ENCODE peak calls at places on chromosome 15, in ten cellular contexts. Q is KG1; J is Kasumi-1; B is spleen; O is astrocyte of the spinal cord; D is T-helper 2 cell; S is CD8-positive, alpha-beta T cell; H is GM03348; V is CD4-positive, alpha-beta memory T cell; E is GM04504. C is an unnamed sample.

GRCh38 chr15:40812721-40813425 is 5.6 kb upstream of the DNAJC17 start:
- DNase-seq in Q (no peak), J (no peak), B (no peak), O (no peak), D (no peak), S (no peak), H (no peak), V (no peak), E (no peak), C (no peak)

GRCh38 chr15:80835338-80835737 is 56.2 kb downstream of the CEMIP start:
- DNase-seq in Q (no peak), J (no peak), B (no peak), O (no peak), D (no peak), S (no peak), H (no peak), V (no peak), E (no peak), C (no peak)

GRCh38 chr15:50262533-50262932 is 3.0 kb downstream of the HDC start:
- DNase-seq in Q (peak; percentile 23), J (peak; percentile 89), B (no peak), O (no peak), D (no peak), S (peak; percentile 29), H (no peak), V (peak; percentile 37), E (no peak), C (peak; percentile 86)

GRCh38 chr15:25501828-25502446 is 63.1 kb upstream of the UBE3A start:
- DNase-seq in Q (peak; percentile 21), J (peak; percentile 12), B (no peak), O (peak; percentile 31), D (no peak), S (no peak), H (peak; percentile 47), V (peak; percentile 23), E (peak; percentile 5), C (no peak)

GRCh38 chr15:48559270-48559669 is 86.2 kb downstream of the FBN1 start:
- DNase-seq in Q (no peak), J (no peak), B (no peak), O (peak; percentile 93), D (no peak), S (no peak), H (peak; percentile 53), V (no peak), E (peak; percentile 76), C (no peak)

GRCh38 chr15:68488966-68489365 is 57.0 kb upstream of the ITGA11 start:
- DNase-seq in Q (no peak), J (no peak), B (no peak), O (no peak), D (no peak), S (no peak), H (no peak), V (no peak), E (no peak), C (no peak)

GRCh38 chr15:52252781-52253180 is 42.8 kb downstream of the MYO5C start:
- DNase-seq in Q (no peak), J (no peak), B (no peak), O (peak; percentile 94), D (no peak), S (no peak), H (peak; percentile 86), V (no peak), E (peak; percentile 80), C (no peak)

GRCh38 chr15:85382942-85383341 is 2.5 kb downstream of the AKAP13 start:
- DNase-seq in Q (no peak), J (no peak), B (no peak), O (no peak), D (no peak), S (no peak), H (no peak), V (no peak), E (no peak), C (no peak)

GRCh38 chr15:76333720-76334437 is 2.7 kb upstream of the ISL2 start:
- DNase-seq in Q (no peak), J (peak; percentile 27), B (no peak), O (no peak), D (no peak), S (no peak), H (no peak), V (no peak), E (no peak), C (no peak)

GRCh38 chr15:64072812-64073211 is 20.8 kb downstream of the CIAO2A start:
- DNase-seq in Q (no peak), J (no peak), B (no peak), O (no peak), D (no peak), S (no peak), H (no peak), V (no peak), E (no peak), C (no peak)

GRCh38 chr15:90860942-90861675 is 7.3 kb upstream of the FURIN start:
- DNase-seq in Q (no peak), J (no peak), B (no peak), O (peak; percentile 85), D (no peak), S (no peak), H (no peak), V (no peak), E (no peak), C (no peak)

GRCh38 chr15:66760358-66760967 is 58.4 kb downstream of the SMAD6 start:
- DNase-seq in Q (no peak), J (no peak), B (peak; percentile 69), O (no peak), D (no peak), S (no peak), H (no peak), V (no peak), E (no peak), C (no peak)

GRCh38 chr15:70268698-70269251 is 171.1 kb upstream of the TLE3 start:
- DNase-seq in Q (no peak), J (no peak), B (peak; percentile 77), O (no peak), D (no peak), S (no peak), H (no peak), V (no peak), E (no peak), C (no peak)

C was measured in immature natural killer cell.